ENCODE peak calls at places on chromosome 16, in ten cellular contexts. S, A, D, Q, F, U, X, V, M and O are unnamed samples.

GRCh38 chr16:56488035-56488434 is 31.8 kb downstream of the BBS2 start:
- DNase-seq in S (no peak), A (no peak), D (no peak), Q (no peak), F (no peak), U (no peak), X (no peak), V (no peak), M (no peak), O (no peak)

GRCh38 chr16:57299009-57299718 is 14.7 kb upstream of the PLLP start:
- DNase-seq in S (no peak), A (peak), D (no peak), Q (no peak), F (peak), U (no peak), X (no peak), V (peak), M (no peak), O (peak)

GRCh38 chr16:66495440-66495839 is 54.5 kb downstream of the TK2 start:
- DNase-seq in S (no peak), A (no peak), D (no peak), Q (no peak), F (no peak), U (no peak), X (no peak), V (no peak), M (no peak), O (no peak)

GRCh38 chr16:53091508-53092211 is 36.9 kb downstream of the CHD9 start:
- DNase-seq in S (peak), A (peak), D (peak), Q (peak), F (peak), U (peak), X (no peak), V (no peak), M (peak), O (no peak)

GRCh38 chr16:7509919-7510705 is 177.5 kb downstream of the RBFOX1 start:
- DNase-seq in S (no peak), A (no peak), D (no peak), Q (no peak), F (no peak), U (no peak), X (no peak), V (no peak), M (no peak), O (no peak)

GRCh38 chr16:58866935-58867334 is 132.8 kb upstream of the GOT2 start:
- DNase-seq in S (no peak), A (no peak), D (no peak), Q (no peak), F (no peak), U (peak), X (no peak), V (no peak), M (no peak), O (no peak)

GRCh38 chr16:89821438-89822187 is 5.2 kb upstream of the FANCA start:
- DNase-seq in S (no peak), A (no peak), D (no peak), Q (no peak), F (no peak), U (no peak), X (no peak), V (peak), M (no peak), O (no peak)

GRCh38 chr16:84378099-84378498 is 9.8 kb downstream of the ATP2C2 start:
- DNase-seq in S (no peak), A (no peak), D (no peak), Q (no peak), F (no peak), U (no peak), X (no peak), V (no peak), M (no peak), O (no peak)

GRCh38 chr16:53980675-53981074 is 276.7 kb downstream of the FTO start:
- DNase-seq in S (no peak), A (no peak), D (no peak), Q (peak), F (no peak), U (no peak), X (no peak), V (no peak), M (no peak), O (no peak)

GRCh38 chr16:88039591-88039990 is 88.4 kb downstream of the BANP start:
- DNase-seq in S (no peak), A (no peak), D (no peak), Q (no peak), F (no peak), U (no peak), X (no peak), V (no peak), M (no peak), O (no peak)

GRCh38 chr16:58032710-58033293 is 7.2 kb downstream of the MMP15 start:
- DNase-seq in S (no peak), A (no peak), D (no peak), Q (no peak), F (no peak), U (peak), X (no peak), V (no peak), M (no peak), O (no peak)

GRCh38 chr16:27572711-27573110 is 22.8 kb downstream of the KATNIP start:
- DNase-seq in S (no peak), A (peak), D (peak), Q (no peak), F (no peak), U (no peak), X (no peak), V (no peak), M (no peak), O (no peak)

GRCh38 chr16:23668225-23668624 is 10.5 kb upstream of the PLK1 start:
- DNase-seq in S (no peak), A (no peak), D (peak), Q (peak), F (no peak), U (no peak), X (no peak), V (no peak), M (no peak), O (no peak)

GRCh38 chr16:67645397-67646121 is 615 bp downstream of the CARMIL2 start:
- DNase-seq in S (no peak), A (no peak), D (no peak), Q (no peak), F (no peak), U (no peak), X (no peak), V (no peak), M (no peak), O (no peak)
- H3K9ac ChIP-seq in S (no peak), A (no peak), D (no peak), Q (no peak), F (peak), U (peak), X (no peak), V (peak), M (no peak), O (no peak)

GRCh38 chr16:48499822-48500440 is 110.0 kb downstream of the N4BP1 start:
- DNase-seq in S (no peak), A (peak), D (peak), Q (peak), F (no peak), U (no peak), X (no peak), V (no peak), M (no peak), O (no peak)

GRCh38 chr16:48498761-48499600 is 111.0 kb downstream of the N4BP1 start:
- DNase-seq in S (no peak), A (peak), D (peak), Q (peak), F (peak), U (peak), X (no peak), V (peak), M (no peak), O (no peak)

GRCh38 chr16:48503779-48504178 is 106.2 kb downstream of the N4BP1 start:
- DNase-seq in S (no peak), A (peak), D (peak), Q (peak), F (no peak), U (no peak), X (no peak), V (no peak), M (no peak), O (no peak)

GRCh38 chr16:48501516-48502377 is 108.2 kb downstream of the N4BP1 start:
- DNase-seq in S (no peak), A (no peak), D (no peak), Q (no peak), F (no peak), U (peak), X (peak), V (no peak), M (no peak), O (no peak)

GRCh38 chr16:48500981-48501380 is 109.0 kb downstream of the N4BP1 start:
- DNase-seq in S (no peak), A (no peak), D (no peak), Q (no peak), F (no peak), U (no peak), X (no peak), V (no peak), M (no peak), O (no peak)
- H3K27ac ChIP-seq in S (peak), A (no peak), D (no peak), Q (peak), F (no peak), U (no peak), X (no peak), V (no peak), M (no peak), O (no peak)

GRCh38 chr16:86930001-86930400 is 351.7 kb downstream of the FOXL1 start:
- DNase-seq in S (no peak), A (no peak), D (peak), Q (no peak), F (no peak), U (no peak), X (no peak), V (no peak), M (no peak), O (no peak)
- H3K9ac ChIP-seq in S (no peak), A (no peak), D (no peak), Q (no peak), F (no peak), U (no peak), X (no peak), V (no peak), M (no peak), O (no peak)

GRCh38 chr16:60655514-60656153 is 1380.6 kb downstream of the CDH8 start:
- DNase-seq in S (no peak), A (no peak), D (no peak), Q (no peak), F (no peak), U (no peak), X (no peak), V (no peak), M (no peak), O (no peak)

GRCh38 chr16:60645541-60645940 is 1390.7 kb downstream of the CDH8 start:
- DNase-seq in S (no peak), A (no peak), D (no peak), Q (no peak), F (no peak), U (peak), X (no peak), V (no peak), M (no peak), O (no peak)

GRCh38 chr16:60648260-60648659 is 1388.0 kb downstream of the CDH8 start:
- DNase-seq in S (no peak), A (no peak), D (no peak), Q (no peak), F (no peak), U (no peak), X (no peak), V (no peak), M (no peak), O (no peak)

GRCh38 chr16:60646631-60647030 is 1389.6 kb downstream of the CDH8 start:
- DNase-seq in S (no peak), A (no peak), D (no peak), Q (no peak), F (no peak), U (no peak), X (no peak), V (no peak), M (no peak), O (peak)

DNA sequence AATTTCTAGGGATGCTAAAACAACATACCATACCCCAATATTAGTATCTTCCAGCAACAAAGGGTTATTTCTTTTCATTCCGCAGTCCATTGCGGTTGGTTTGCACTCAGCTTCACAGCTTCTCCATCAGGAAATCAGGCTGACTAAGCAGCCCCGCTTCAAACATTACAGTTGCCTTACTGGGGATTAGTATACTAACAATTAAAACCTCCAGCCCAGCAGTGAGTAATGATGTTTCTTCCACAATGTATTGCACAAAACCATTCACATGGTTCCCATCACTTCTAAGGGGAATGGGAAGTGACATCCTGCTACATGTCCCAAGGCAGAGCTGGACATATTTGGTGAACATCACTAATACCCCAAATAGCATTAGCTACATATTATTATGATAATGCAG is 1384.9 kb downstream of the CDH8 start:
- DNase-seq in S (no peak), A (no peak), D (no peak), Q (no peak), F (no peak), U (no peak), X (no peak), V (no peak), M (no peak), O (no peak)
- H3K27ac ChIP-seq in S (no peak), A (no peak), D (no peak), Q (no peak), F (no peak), U (no peak), X (no peak), V (no peak), M (no peak), O (no peak)

DNA sequence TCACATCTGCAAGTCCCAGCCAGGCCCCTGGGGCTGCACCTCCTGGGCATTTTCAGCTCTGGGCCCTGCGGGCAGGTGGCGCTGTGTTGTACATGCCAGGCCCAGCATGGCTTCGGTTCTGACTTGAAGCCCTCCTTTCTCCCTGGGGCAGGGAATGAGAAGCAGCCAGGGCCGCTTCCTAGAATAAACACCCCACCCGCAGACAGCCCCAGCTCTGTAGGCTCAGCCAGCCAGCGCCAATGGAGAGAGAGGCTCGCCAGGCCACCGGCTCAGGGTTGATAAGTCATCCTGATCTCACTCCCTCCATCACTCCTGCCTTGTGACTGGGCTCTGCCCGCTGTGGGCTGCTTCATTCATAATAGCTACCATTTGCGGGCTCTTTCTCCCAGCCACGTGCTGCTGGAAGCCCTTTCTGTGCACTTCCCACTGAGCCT is 6.0 kb upstream of the GLIS2 start:
- DNase-seq in S (no peak), A (peak), D (peak), Q (peak), F (peak), U (peak), X (peak), V (peak), M (no peak), O (no peak)
- H3K9ac ChIP-seq in S (no peak), A (no peak), D (no peak), Q (no peak), F (no peak), U (no peak), X (peak), V (no peak), M (no peak), O (no peak)

GRCh38 chr16:29675811-29676643 is 3.0 kb upstream of the QPRT start:
- DNase-seq in S (peak), A (peak), D (peak), Q (peak), F (no peak), U (peak), X (peak), V (peak), M (no peak), O (no peak)
- H3K27ac ChIP-seq in S (no peak), A (no peak), D (no peak), Q (no peak), F (no peak), U (no peak), X (no peak), V (no peak), M (no peak), O (no peak)

GRCh38 chr16:72846594-72846993 is 201.3 kb downstream of the ZFHX3 start:
- DNase-seq in S (no peak), A (no peak), D (no peak), Q (no peak), F (no peak), U (no peak), X (no peak), V (no peak), M (no peak), O (no peak)
- H3K9ac ChIP-seq in S (no peak), A (no peak), D (no peak), Q (no peak), F (no peak), U (no peak), X (no peak), V (no peak), M (no peak), O (no peak)